ENCODE peak calls at places on chromosomes 11 and 22, in ten cellular contexts. Q, B, A, T, K, E, G, C, R and J are unnamed samples.
A peak's percentile ranks its signal among the peaks of the same experiment; 100 is the strongest.

GRCh38 chr11:34239465-34240149 is 118.2 kb downstream of the ABTB2 start:
- DNase-seq in Q (no peak), B (no peak), A (no peak), T (no peak), K (no peak), E (no peak), G (no peak), C (no peak), R (no peak), J (no peak)

GRCh38 chr22:20092477-20092854 is 12.4 kb downstream of the DGCR8 start:
- DNase-seq in Q (no peak), B (no peak), A (no peak), T (no peak), K (no peak), E (no peak), G (peak; percentile 63), C (no peak), R (no peak), J (no peak)

GRCh38 chr11:110168404-110168803 is 75.2 kb downstream of the ZC3H12C start:
- DNase-seq in Q (no peak), B (no peak), A (no peak), T (no peak), K (no peak), E (no peak), G (no peak), C (no peak), R (no peak), J (no peak)

GRCh38 chr11:114058871-114059277 is 637 bp upstream of the ZBTB16 start:
- DNase-seq in Q (no peak), B (no peak), A (no peak), T (no peak), K (no peak), E (peak; percentile 42), G (no peak), C (peak; percentile 78), R (peak; percentile 71), J (no peak)

GRCh38 chr11:34426766-34427170 is 12.0 kb upstream of the CAT start:
- DNase-seq in Q (no peak), B (peak; percentile 48), A (no peak), T (peak; percentile 69), K (no peak), E (no peak), G (no peak), C (no peak), R (no peak), J (no peak)

GRCh38 chr11:106156290-106156937 is 79.0 kb downstream of the AASDHPPT start:
- DNase-seq in Q (peak; percentile 26), B (peak; percentile 56), A (peak; percentile 41), T (peak; percentile 57), K (peak; percentile 43), E (peak; percentile 49), G (no peak), C (peak; percentile 34), R (no peak), J (peak; percentile 31)

GRCh38 chr11:105553015-105553414 is 56.9 kb upstream of the GRIA4 start:
- DNase-seq in Q (no peak), B (peak; percentile 73), A (no peak), T (peak; percentile 13), K (no peak), E (no peak), G (no peak), C (no peak), R (no peak), J (no peak)

GRCh38 chr11:110003426-110003825 is 89.8 kb upstream of the ZC3H12C start:
- DNase-seq in Q (no peak), B (no peak), A (no peak), T (no peak), K (no peak), E (no peak), G (no peak), C (no peak), R (no peak), J (no peak)

GRCh38 chr11:75265851-75266531 is 25.4 kb downstream of the TPBGL start:
- DNase-seq in Q (no peak), B (no peak), A (no peak), T (peak; percentile 25), K (no peak), E (no peak), G (peak; percentile 69), C (no peak), R (peak; percentile 63), J (no peak)

GRCh38 chr11:76706667-76707066 is 36.1 kb upstream of the LRRC32 start:
- DNase-seq in Q (no peak), B (no peak), A (peak; percentile 29), T (no peak), K (no peak), E (no peak), G (no peak), C (no peak), R (no peak), J (no peak)

GRCh38 chr11:108324587-108324986 is 101.7 kb downstream of the ATM start:
- DNase-seq in Q (no peak), B (peak; percentile 35), A (no peak), T (peak; percentile 58), K (no peak), E (no peak), G (no peak), C (peak; percentile 84), R (no peak), J (peak; percentile 14)

GRCh38 chr11:73218106-73218829 is at the start of gene P2RY2:
- DNase-seq in Q (peak; percentile 32), B (peak; percentile 42), A (peak; percentile 68), T (peak; percentile 55), K (no peak), E (peak; percentile 78), G (peak; percentile 95), C (peak; percentile 88), R (peak; percentile 96), J (no peak)

GRCh38 chr11:73154178-73154577 is 12.1 kb upstream of the FCHSD2 start:
- DNase-seq in Q (no peak), B (no peak), A (no peak), T (no peak), K (no peak), E (no peak), G (peak; percentile 83), C (no peak), R (no peak), J (no peak)

GRCh38 chr22:39773976-39774539 is 119.5 kb downstream of the ENTHD1 start:
- DNase-seq in Q (no peak), B (peak; percentile 32), A (no peak), T (peak; percentile 24), K (no peak), E (no peak), G (no peak), C (no peak), R (no peak), J (no peak)

GRCh38 chr11:2518112-2518982 is 73.5 kb downstream of the KCNQ1 start:
- DNase-seq in Q (no peak), B (no peak), A (no peak), T (no peak), K (no peak), E (peak; percentile 7), G (peak; percentile 67), C (peak; percentile 15), R (peak; percentile 51), J (no peak)

GRCh38 chr11:944711-945470 is 19.2 kb downstream of the AP2A2 start:
- DNase-seq in Q (no peak), B (no peak), A (no peak), T (no peak), K (no peak), E (no peak), G (no peak), C (peak; percentile 27), R (no peak), J (no peak)

GRCh38 chr22:27836181-27836580 is 34.6 kb upstream of the MN1 start:
- DNase-seq in Q (no peak), B (no peak), A (no peak), T (no peak), K (no peak), E (no peak), G (no peak), C (no peak), R (no peak), J (no peak)

GRCh38 chr11:127656266-127656879 is 655.8 kb upstream of the KIRREL3 start:
- DNase-seq in Q (no peak), B (no peak), A (no peak), T (no peak), K (no peak), E (no peak), G (no peak), C (no peak), R (no peak), J (no peak)

GRCh38 chr11:130359419-130359818 is 44.7 kb upstream of the ZBTB44 start:
- DNase-seq in Q (no peak), B (no peak), A (no peak), T (no peak), K (no peak), E (no peak), G (no peak), C (no peak), R (no peak), J (no peak)

GRCh38 chr11:122697636-122698167 is 42.2 kb downstream of the UBASH3B start:
- DNase-seq in Q (no peak), B (peak; percentile 58), A (peak; percentile 85), T (peak; percentile 49), K (peak; percentile 67), E (no peak), G (no peak), C (no peak), R (no peak), J (no peak)

GRCh38 chr22:22959147-22959827 is 71.7 kb downstream of the IGLL5 start:
- DNase-seq in Q (peak; percentile 80), B (peak; percentile 47), A (peak; percentile 54), T (peak; percentile 67), K (peak; percentile 12), E (peak; percentile 62), G (peak; percentile 86), C (peak; percentile 92), R (no peak), J (peak; percentile 31)

GRCh38 chr11:25769287-25769686 is 562.6 kb upstream of the ANO3 start:
- DNase-seq in Q (no peak), B (no peak), A (peak; percentile 25), T (no peak), K (peak; percentile 4), E (no peak), G (no peak), C (no peak), R (no peak), J (no peak)

GRCh38 chr11:66546368-66546965 is at the start of gene ACTN3:
- DNase-seq in Q (no peak), B (no peak), A (no peak), T (peak; percentile 20), K (no peak), E (peak; percentile 33), G (peak; percentile 81), C (no peak), R (no peak), J (no peak)

GRCh38 chr22:36796629-36797175 is 20.1 kb downstream of the PVALB start:
- DNase-seq in Q (no peak), B (no peak), A (no peak), T (no peak), K (no peak), E (no peak), G (no peak), C (peak; percentile 54), R (no peak), J (no peak)

GRCh38 chr11:405323-405975 is 9.3 kb downstream of the SIGIRR start:
- DNase-seq in Q (no peak), B (no peak), A (no peak), T (no peak), K (no peak), E (no peak), G (no peak), C (no peak), R (no peak), J (no peak)

GRCh38 chr11:107929611-107930200 is 1.5 kb downstream of the RAB39A start:
- DNase-seq in Q (no peak), B (no peak), A (no peak), T (no peak), K (no peak), E (no peak), G (no peak), C (peak; percentile 6), R (no peak), J (no peak)

GRCh38 chr11:31987118-31988005 is 103.5 kb upstream of the RCN1 start:
- DNase-seq in Q (no peak), B (no peak), A (no peak), T (no peak), K (no peak), E (no peak), G (no peak), C (peak; percentile 71), R (no peak), J (no peak)

GRCh38 chr11:96520939-96521338 is 131.1 kb downstream of the JRKL start:
- DNase-seq in Q (no peak), B (peak; percentile 4), A (no peak), T (no peak), K (no peak), E (no peak), G (no peak), C (no peak), R (no peak), J (no peak)